ENCODE peak calls at places on chromosomes 3 and 15, in nine cellular contexts. One of them, this sample, is unnamed. For H3K36me3, the result is how much of the 10 kb centered on the place peaks cover.

GRCh38 chr15:66454143-66454542 is 43.4 kb downstream of the SNAPC5 start:
- DNase-seq in A673: no peak
- DNase-seq in gastrocnemius medialis: no peak
- DNase-seq in left lung: no peak
- DNase-seq in uterus: no peak
- DNase-seq in fibroblast of lung: no peak
- DNase-seq in heart right ventricle: no peak
- DNase-seq in neural progenitor cell: no peak
- DNase-seq in mucosa of descending colon: no peak
- DNase-seq in this sample: no peak

GRCh38 chr3:52633786-52634185 is 51.9 kb downstream of the PBRM1 start:
- DNase-seq in mucosa of descending colon: no peak
- DNase-seq in uterus: no peak
- DNase-seq in A673: no peak
- DNase-seq in heart right ventricle: no peak
- DNase-seq in neural progenitor cell: no peak
- DNase-seq in left lung: no peak
- DNase-seq in fibroblast of lung: peak
- DNase-seq in gastrocnemius medialis: no peak
- DNase-seq in this sample: no peak

GRCh38 chr15:25596644-25597562 is 158.1 kb upstream of the UBE3A start:
- DNase-seq in left lung: no peak
- DNase-seq in mucosa of descending colon: no peak
- DNase-seq in uterus: no peak
- DNase-seq in heart right ventricle: no peak
- DNase-seq in A673: no peak
- DNase-seq in fibroblast of lung: no peak
- DNase-seq in gastrocnemius medialis: no peak
- DNase-seq in neural progenitor cell: no peak
- DNase-seq in this sample: no peak

GRCh38 chr15:94083467-94083991 is 147.8 kb upstream of the MCTP2 start:
- DNase-seq in A673: peak
- DNase-seq in mucosa of descending colon: no peak
- DNase-seq in uterus: peak
- DNase-seq in fibroblast of lung: peak
- DNase-seq in gastrocnemius medialis: no peak
- DNase-seq in heart right ventricle: no peak
- DNase-seq in left lung: no peak
- DNase-seq in neural progenitor cell: no peak
- DNase-seq in this sample: no peak

GRCh38 chr15:99631256-99631655 is 65.5 kb downstream of the MEF2A start:
- DNase-seq in mucosa of descending colon: no peak
- DNase-seq in heart right ventricle: no peak
- DNase-seq in gastrocnemius medialis: no peak
- DNase-seq in neural progenitor cell: no peak
- DNase-seq in left lung: no peak
- DNase-seq in fibroblast of lung: no peak
- DNase-seq in A673: peak
- DNase-seq in uterus: no peak
- DNase-seq in this sample: peak

GRCh38 chr3:134366928-134367352 is 7.3 kb downstream of the AMOTL2 start:
- DNase-seq in mucosa of descending colon: no peak
- DNase-seq in heart right ventricle: no peak
- DNase-seq in uterus: no peak
- DNase-seq in left lung: peak
- DNase-seq in gastrocnemius medialis: peak
- DNase-seq in A673: no peak
- DNase-seq in neural progenitor cell: no peak
- DNase-seq in fibroblast of lung: no peak
- DNase-seq in this sample: peak

GRCh38 chr3:52396011-52396906 is 48.6 kb downstream of the SEMA3G start:
- DNase-seq in gastrocnemius medialis: no peak
- DNase-seq in left lung: no peak
- DNase-seq in mucosa of descending colon: no peak
- DNase-seq in heart right ventricle: no peak
- DNase-seq in uterus: no peak
- DNase-seq in A673: no peak
- DNase-seq in neural progenitor cell: no peak
- DNase-seq in fibroblast of lung: no peak
- DNase-seq in this sample: peak

GRCh38 chr15:36882487-36883108 is 217.8 kb downstream of the MEIS2 start:
- DNase-seq in mucosa of descending colon: no peak
- DNase-seq in heart right ventricle: no peak
- DNase-seq in uterus: no peak
- DNase-seq in gastrocnemius medialis: no peak
- DNase-seq in left lung: no peak
- DNase-seq in neural progenitor cell: peak
- DNase-seq in A673: no peak
- DNase-seq in fibroblast of lung: peak
- DNase-seq in this sample: no peak

GRCh38 chr3:170848294-170848917 is 21.6 kb downstream of the RPL22L1 start:
- DNase-seq in uterus: no peak
- DNase-seq in heart right ventricle: no peak
- DNase-seq in left lung: no peak
- DNase-seq in A673: peak
- DNase-seq in fibroblast of lung: peak
- DNase-seq in gastrocnemius medialis: no peak
- DNase-seq in neural progenitor cell: no peak
- DNase-seq in mucosa of descending colon: no peak
- DNase-seq in this sample: no peak

GRCh38 chr15:78990278-78990677 is 45.4 kb upstream of the CTSH start:
- DNase-seq in heart right ventricle: no peak
- DNase-seq in mucosa of descending colon: no peak
- DNase-seq in uterus: no peak
- DNase-seq in gastrocnemius medialis: no peak
- DNase-seq in A673: no peak
- DNase-seq in left lung: no peak
- DNase-seq in fibroblast of lung: no peak
- DNase-seq in neural progenitor cell: no peak
- DNase-seq in this sample: peak

GRCh38 chr3:98504534-98504933 is 7.1 kb downstream of the OR5K2 start:
- DNase-seq in heart right ventricle: no peak
- DNase-seq in left lung: no peak
- DNase-seq in neural progenitor cell: no peak
- DNase-seq in gastrocnemius medialis: no peak
- DNase-seq in fibroblast of lung: peak
- DNase-seq in A673: no peak
- DNase-seq in uterus: no peak
- DNase-seq in mucosa of descending colon: no peak
- DNase-seq in this sample: no peak

GRCh38 chr3:68059628-68060027 is 405.2 kb upstream of the SUCLG2 start:
- DNase-seq in mucosa of descending colon: no peak
- DNase-seq in heart right ventricle: no peak
- DNase-seq in A673: no peak
- DNase-seq in fibroblast of lung: no peak
- DNase-seq in left lung: no peak
- DNase-seq in gastrocnemius medialis: no peak
- DNase-seq in uterus: no peak
- DNase-seq in neural progenitor cell: no peak
- DNase-seq in this sample: no peak

GRCh38 chr15:95498956-95499355 is 831.5 kb upstream of the NR2F2 start:
- DNase-seq in fibroblast of lung: no peak
- DNase-seq in left lung: no peak
- DNase-seq in gastrocnemius medialis: no peak
- DNase-seq in A673: no peak
- DNase-seq in uterus: no peak
- DNase-seq in heart right ventricle: no peak
- DNase-seq in mucosa of descending colon: no peak
- DNase-seq in neural progenitor cell: no peak
- DNase-seq in this sample: no peak

GRCh38 chr3:169661567-169662214 is 1.8 kb downstream of the MECOM start:
- DNase-seq in neural progenitor cell: peak
- DNase-seq in left lung: peak
- DNase-seq in gastrocnemius medialis: no peak
- DNase-seq in A673: peak
- DNase-seq in heart right ventricle: peak
- DNase-seq in fibroblast of lung: peak
- DNase-seq in mucosa of descending colon: peak
- DNase-seq in uterus: no peak
- DNase-seq in this sample: peak

GRCh38 chr15:42097018-42097417 is 2.7 kb upstream of the PLA2G4D start:
- DNase-seq in heart right ventricle: no peak
- DNase-seq in A673: no peak
- DNase-seq in uterus: no peak
- DNase-seq in fibroblast of lung: no peak
- DNase-seq in gastrocnemius medialis: no peak
- DNase-seq in mucosa of descending colon: no peak
- DNase-seq in neural progenitor cell: no peak
- DNase-seq in left lung: no peak
- DNase-seq in this sample: no peak

GRCh38 chr15:41332788-41333527 is at the start of gene NUSAP1:
- DNase-seq in neural progenitor cell: no peak
- DNase-seq in gastrocnemius medialis: no peak
- DNase-seq in heart right ventricle: no peak
- DNase-seq in left lung: no peak
- DNase-seq in fibroblast of lung: no peak
- DNase-seq in uterus: no peak
- DNase-seq in mucosa of descending colon: no peak
- DNase-seq in A673: no peak
- DNase-seq in this sample: peak

GRCh38 chr15:81356252-81356651 is 17.8 kb downstream of the TMC3 start:
- DNase-seq in heart right ventricle: no peak
- DNase-seq in left lung: no peak
- DNase-seq in mucosa of descending colon: no peak
- DNase-seq in neural progenitor cell: no peak
- DNase-seq in A673: no peak
- DNase-seq in gastrocnemius medialis: no peak
- DNase-seq in uterus: no peak
- DNase-seq in fibroblast of lung: no peak
- DNase-seq in this sample: no peak

GRCh38 chr3:10505791-10506585 is 602 bp upstream of the ATP2B2 start:
- DNase-seq in uterus: no peak
- DNase-seq in gastrocnemius medialis: no peak
- DNase-seq in heart right ventricle: no peak
- DNase-seq in left lung: no peak
- DNase-seq in A673: no peak
- DNase-seq in fibroblast of lung: no peak
- DNase-seq in mucosa of descending colon: no peak
- DNase-seq in neural progenitor cell: no peak
- DNase-seq in this sample: no peak

GRCh38 chr3:104133630-104134029 is 1233.1 kb upstream of the ALCAM start:
- DNase-seq in gastrocnemius medialis: no peak
- DNase-seq in A673: no peak
- DNase-seq in neural progenitor cell: peak
- DNase-seq in uterus: no peak
- DNase-seq in left lung: no peak
- DNase-seq in heart right ventricle: no peak
- DNase-seq in mucosa of descending colon: no peak
- DNase-seq in fibroblast of lung: no peak
- DNase-seq in this sample: no peak

GRCh38 chr15:90618330-90619136 is 88.8 kb downstream of the CRTC3 start:
- DNase-seq in heart right ventricle: no peak
- DNase-seq in gastrocnemius medialis: no peak
- DNase-seq in A673: no peak
- DNase-seq in neural progenitor cell: no peak
- DNase-seq in fibroblast of lung: no peak
- DNase-seq in left lung: no peak
- DNase-seq in mucosa of descending colon: no peak
- DNase-seq in uterus: no peak
- DNase-seq in this sample: no peak
- H3K36me3 ChIP-seq in heart right ventricle: under half
- H3K36me3 ChIP-seq in gastrocnemius medialis: under half
- H3K36me3 ChIP-seq in A673: under half
- H3K36me3 ChIP-seq in neural progenitor cell: under half
- H3K36me3 ChIP-seq in fibroblast of lung: under half
- H3K36me3 ChIP-seq in left lung: half or more
- H3K36me3 ChIP-seq in mucosa of descending colon: under half
- H3K36me3 ChIP-seq in uterus: under half
- H3K36me3 ChIP-seq in this sample: under half

GRCh38 chr3:181948286-181948685 is 236.6 kb downstream of the SOX2 start:
- DNase-seq in fibroblast of lung: no peak
- DNase-seq in uterus: no peak
- DNase-seq in neural progenitor cell: peak
- DNase-seq in heart right ventricle: no peak
- DNase-seq in gastrocnemius medialis: no peak
- DNase-seq in mucosa of descending colon: no peak
- DNase-seq in A673: no peak
- DNase-seq in left lung: no peak
- DNase-seq in this sample: no peak
- TF ChIP-seq CTCF in fibroblast of lung: no peak
- TF ChIP-seq CTCF in uterus: no peak
- TF ChIP-seq CTCF in neural progenitor cell: peak
- TF ChIP-seq CTCF in heart right ventricle: no peak
- TF ChIP-seq CTCF in gastrocnemius medialis: no peak
- TF ChIP-seq CTCF in mucosa of descending colon: no peak
- TF ChIP-seq CTCF in A673: peak
- TF ChIP-seq CTCF in left lung: no peak
- TF ChIP-seq CTCF in this sample: no peak

GRCh38 chr15:63070681-63071129 is 28.2 kb downstream of the TPM1 start:
- DNase-seq in heart right ventricle: no peak
- DNase-seq in uterus: no peak
- DNase-seq in gastrocnemius medialis: no peak
- DNase-seq in mucosa of descending colon: no peak
- DNase-seq in neural progenitor cell: no peak
- DNase-seq in fibroblast of lung: peak
- DNase-seq in left lung: no peak
- DNase-seq in A673: no peak
- DNase-seq in this sample: no peak

GRCh38 chr15:63069616-63069952 is 27.0 kb downstream of the TPM1 start:
- DNase-seq in heart right ventricle: no peak
- DNase-seq in gastrocnemius medialis: no peak
- DNase-seq in A673: no peak
- DNase-seq in mucosa of descending colon: no peak
- DNase-seq in left lung: no peak
- DNase-seq in uterus: no peak
- DNase-seq in neural progenitor cell: no peak
- DNase-seq in fibroblast of lung: no peak
- DNase-seq in this sample: no peak

GRCh38 chr15:63072023-63072650 is 29.6 kb downstream of the TPM1 start:
- DNase-seq in gastrocnemius medialis: no peak
- DNase-seq in neural progenitor cell: no peak
- DNase-seq in left lung: no peak
- DNase-seq in fibroblast of lung: peak
- DNase-seq in A673: no peak
- DNase-seq in mucosa of descending colon: no peak
- DNase-seq in heart right ventricle: no peak
- DNase-seq in uterus: no peak
- DNase-seq in this sample: no peak

GRCh38 chr15:63072809-63073277 is 30.3 kb downstream of the TPM1 start:
- DNase-seq in left lung: no peak
- DNase-seq in heart right ventricle: no peak
- DNase-seq in uterus: no peak
- DNase-seq in fibroblast of lung: peak
- DNase-seq in A673: no peak
- DNase-seq in neural progenitor cell: no peak
- DNase-seq in mucosa of descending colon: no peak
- DNase-seq in gastrocnemius medialis: no peak
- DNase-seq in this sample: no peak

GRCh38 chr15:63071288-63071909 is 28.9 kb downstream of the TPM1 start:
- DNase-seq in uterus: no peak
- DNase-seq in heart right ventricle: no peak
- DNase-seq in left lung: no peak
- DNase-seq in A673: no peak
- DNase-seq in neural progenitor cell: no peak
- DNase-seq in fibroblast of lung: peak
- DNase-seq in gastrocnemius medialis: no peak
- DNase-seq in mucosa of descending colon: no peak
- DNase-seq in this sample: no peak
- H3K36me3 ChIP-seq in uterus: under half
- H3K36me3 ChIP-seq in heart right ventricle: under half
- H3K36me3 ChIP-seq in left lung: half or more
- H3K36me3 ChIP-seq in A673: under half
- H3K36me3 ChIP-seq in neural progenitor cell: under half
- H3K36me3 ChIP-seq in fibroblast of lung: under half
- H3K36me3 ChIP-seq in gastrocnemius medialis: under half
- H3K36me3 ChIP-seq in mucosa of descending colon: under half
- H3K36me3 ChIP-seq in this sample: half or more

GRCh38 chr3:165526367-165526766 is 310.9 kb downstream of the BCHE start:
- DNase-seq in heart right ventricle: no peak
- DNase-seq in fibroblast of lung: no peak
- DNase-seq in neural progenitor cell: peak
- DNase-seq in A673: peak
- DNase-seq in uterus: no peak
- DNase-seq in gastrocnemius medialis: no peak
- DNase-seq in mucosa of descending colon: no peak
- DNase-seq in left lung: no peak
- DNase-seq in this sample: no peak
- TF ChIP-seq CTCF in heart right ventricle: no peak
- TF ChIP-seq CTCF in fibroblast of lung: no peak
- TF ChIP-seq CTCF in neural progenitor cell: peak
- TF ChIP-seq CTCF in A673: no peak
- TF ChIP-seq CTCF in uterus: no peak
- TF ChIP-seq CTCF in gastrocnemius medialis: no peak
- TF ChIP-seq CTCF in mucosa of descending colon: no peak
- TF ChIP-seq CTCF in left lung: no peak
- TF ChIP-seq CTCF in this sample: no peak

This sample was measured in spleen.